ENCODE peak calls at places on chromosomes 1 and 21, in five cellular contexts. V, F, W, K and J are unnamed samples.

GRCh38 chr1:159197767-159198557 is 6.7 kb upstream of the ACKR1 start:
- DNase-seq in V (peak), F (peak), W (peak), K (no peak), J (peak)

GRCh38 chr21:43903451-43904091 is 38.5 kb downstream of the AGPAT3 start:
- DNase-seq in V (no peak), F (no peak), W (no peak), K (no peak), J (peak)

GRCh38 chr1:215905493-215906095 is 338.5 kb downstream of the KCTD3 start:
- DNase-seq in V (no peak), F (no peak), W (no peak), K (no peak), J (no peak)

GRCh38 chr1:221101792-221102191 is 222.5 kb downstream of the HLX start:
- DNase-seq in V (no peak), F (no peak), W (no peak), K (no peak), J (no peak)

GRCh38 chr1:2233997-2234761 is 6.1 kb downstream of the SKI start:
- DNase-seq in V (peak), F (no peak), W (peak), K (peak), J (peak)

GRCh38 chr1:236522937-236523703 is 662 bp upstream of the LGALS8 start:
- DNase-seq in V (peak), F (no peak), W (no peak), K (no peak), J (peak)

GRCh38 chr21:45575304-45575992 is 33.2 kb upstream of the SLC19A1 start:
- DNase-seq in V (peak), F (no peak), W (peak), K (no peak), J (no peak)

GRCh38 chr1:29502901-29503300 is 266.6 kb downstream of the PTPRU start:
- DNase-seq in V (no peak), F (no peak), W (no peak), K (no peak), J (no peak)

GRCh38 chr1:201084171-201084766 is 28.0 kb downstream of the CACNA1S start:
- DNase-seq in V (no peak), F (no peak), W (no peak), K (no peak), J (no peak)